ENCODE peak calls at places on chromosomes 2 and 18, in seven cellular contexts. E is CD4-positive, alpha-beta T cell; Z is neural crest cell; K is HFFc6; M is fibroblast of mammary gland; Q is GM13976; F is AG04449. D is an unnamed sample.

GRCh38 chr2:104858325-104858978 is 4.5 kb downstream of the POU3F3 start:
- DNase-seq in E (no peak), Z (no peak), K (no peak), M (no peak), Q (no peak), F (no peak), D (no peak)

GRCh38 chr2:1366546-1367134 is 46.6 kb upstream of the TPO start:
- DNase-seq in E (no peak), Z (no peak), K (no peak), M (no peak), Q (no peak), F (no peak), D (no peak)

GRCh38 chr2:147373800-147374409 is 470.9 kb upstream of the ACVR2A start:
- DNase-seq in E (no peak), Z (no peak), K (no peak), M (no peak), Q (no peak), F (no peak), D (no peak)

GRCh38 chr2:241741016-241741415 is 6.6 kb downstream of the D2HGDH start:
- DNase-seq in E (no peak), Z (no peak), K (no peak), M (no peak), Q (no peak), F (no peak), D (no peak)

GRCh38 chr18:12121175-12122095 is 27.8 kb downstream of the ANKRD62 start:
- DNase-seq in E (no peak), Z (peak), K (no peak), M (peak), Q (no peak), F (no peak), D (peak)

GRCh38 chr2:16138811-16139662 is 198.7 kb downstream of the MYCN start:
- DNase-seq in E (no peak), Z (no peak), K (no peak), M (no peak), Q (no peak), F (no peak), D (no peak)

GRCh38 chr2:102301867-102302362 is 9.4 kb upstream of the IL1RL1 start:
- DNase-seq in E (peak), Z (peak), K (no peak), M (peak), Q (peak), F (no peak), D (no peak)

GRCh38 chr18:27750014-27750413 is 426.9 kb downstream of the CDH2 start:
- DNase-seq in E (no peak), Z (peak), K (peak), M (peak), Q (peak), F (peak), D (peak)

GRCh38 chr2:20027715-20028434 is 15.4 kb upstream of the MATN3 start:
- DNase-seq in E (no peak), Z (no peak), K (no peak), M (no peak), Q (no peak), F (no peak), D (no peak)

GRCh38 chr2:205288681-205289080 is 393.6 kb upstream of the NRP2 start:
- DNase-seq in E (no peak), Z (no peak), K (no peak), M (no peak), Q (no peak), F (no peak), D (no peak)

GRCh38 chr2:121564905-121565304 is 34.2 kb downstream of the RNU4ATAC start:
- DNase-seq in E (no peak), Z (no peak), K (no peak), M (no peak), Q (no peak), F (no peak), D (no peak)

GRCh38 chr2:157874997-157875719 is 972 bp downstream of the ACVR1 start:
- DNase-seq in E (no peak), Z (no peak), K (peak), M (peak), Q (no peak), F (peak), D (peak)

GRCh38 chr18:25853716-25854465 is 236.5 kb downstream of the SS18 start:
- DNase-seq in E (no peak), Z (no peak), K (no peak), M (no peak), Q (no peak), F (no peak), D (no peak)

GRCh38 chr2:207223051-207223450 is 57.3 kb upstream of the KLF7 start:
- DNase-seq in E (no peak), Z (no peak), K (peak), M (peak), Q (peak), F (no peak), D (peak)

GRCh38 chr18:48649231-48649630 is 110.4 kb downstream of the CTIF start:
- DNase-seq in E (no peak), Z (no peak), K (no peak), M (no peak), Q (no peak), F (no peak), D (no peak)

GRCh38 chr2:31835450-31835849 is 175.4 kb downstream of the MEMO1 start:
- DNase-seq in E (no peak), Z (no peak), K (no peak), M (no peak), Q (no peak), F (no peak), D (no peak)

GRCh38 chr18:53790817-53791216 is 433.7 kb downstream of the MBD2 start:
- DNase-seq in E (no peak), Z (no peak), K (no peak), M (peak), Q (no peak), F (peak), D (no peak)

GRCh38 chr2:154455201-154455600 is 243.3 kb upstream of the KCNJ3 start:
- DNase-seq in E (no peak), Z (no peak), K (no peak), M (peak), Q (no peak), F (no peak), D (no peak)

GRCh38 chr2:154452471-154452870 is 246.0 kb upstream of the KCNJ3 start:
- DNase-seq in E (no peak), Z (no peak), K (no peak), M (no peak), Q (no peak), F (no peak), D (no peak)

GRCh38 chr2:154455871-154456270 is 242.6 kb upstream of the KCNJ3 start:
- DNase-seq in E (no peak), Z (no peak), K (no peak), M (peak), Q (no peak), F (no peak), D (no peak)

GRCh38 chr2:154449951-154450658 is 248.4 kb upstream of the KCNJ3 start:
- DNase-seq in E (no peak), Z (no peak), K (no peak), M (no peak), Q (no peak), F (no peak), D (no peak)

DNA sequence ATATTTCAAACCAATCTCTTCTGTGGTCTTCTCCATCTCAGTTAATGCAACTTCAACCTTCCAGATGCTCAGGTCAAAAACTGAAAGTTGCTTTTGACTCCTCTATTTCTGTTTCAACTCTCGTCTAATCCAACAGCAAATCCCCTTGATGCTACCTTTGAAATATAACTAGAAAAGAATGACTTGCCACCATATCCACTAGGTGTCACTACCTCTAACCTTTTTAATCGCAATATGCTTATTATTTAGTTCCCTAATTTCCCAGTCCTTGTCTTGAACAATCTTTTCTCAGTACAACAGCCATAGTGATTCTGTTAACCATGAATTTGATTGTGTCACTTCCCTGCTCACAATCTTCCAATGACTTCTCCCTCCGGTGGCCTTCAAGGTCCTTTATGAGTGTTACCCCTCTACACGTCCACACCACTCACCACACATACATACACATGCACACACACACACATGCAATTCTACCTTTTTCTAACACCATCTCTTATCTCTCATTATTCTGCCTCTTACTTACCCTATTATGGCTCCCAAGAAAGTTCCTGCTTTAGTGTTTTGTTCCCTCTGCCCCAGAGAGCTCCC is 245.5 kb upstream of the KCNJ3 start:
- DNase-seq in E (no peak), Z (no peak), K (no peak), M (peak), Q (peak), F (no peak), D (no peak)
- TF ChIP-seq CTCF in E (no peak), Z (peak), K (peak), M (peak), Q (peak), F (no peak), D (no peak)

GRCh38 chr18:292271-292670 is 24.4 kb upstream of the THOC1 start:
- DNase-seq in E (no peak), Z (no peak), K (no peak), M (peak), Q (no peak), F (no peak), D (no peak)
- TF ChIP-seq CTCF in E (no peak), Z (no peak), K (peak), M (peak), Q (no peak), F (peak), D (no peak)

GRCh38 chr2:232750135-232750671 is 26.2 kb downstream of the KCNJ13 start:
- DNase-seq in E (no peak), Z (no peak), K (no peak), M (no peak), Q (no peak), F (no peak), D (no peak)
- TF ChIP-seq CTCF in E (no peak), Z (no peak), K (no peak), M (no peak), Q (no peak), F (no peak), D (no peak)

DNA sequence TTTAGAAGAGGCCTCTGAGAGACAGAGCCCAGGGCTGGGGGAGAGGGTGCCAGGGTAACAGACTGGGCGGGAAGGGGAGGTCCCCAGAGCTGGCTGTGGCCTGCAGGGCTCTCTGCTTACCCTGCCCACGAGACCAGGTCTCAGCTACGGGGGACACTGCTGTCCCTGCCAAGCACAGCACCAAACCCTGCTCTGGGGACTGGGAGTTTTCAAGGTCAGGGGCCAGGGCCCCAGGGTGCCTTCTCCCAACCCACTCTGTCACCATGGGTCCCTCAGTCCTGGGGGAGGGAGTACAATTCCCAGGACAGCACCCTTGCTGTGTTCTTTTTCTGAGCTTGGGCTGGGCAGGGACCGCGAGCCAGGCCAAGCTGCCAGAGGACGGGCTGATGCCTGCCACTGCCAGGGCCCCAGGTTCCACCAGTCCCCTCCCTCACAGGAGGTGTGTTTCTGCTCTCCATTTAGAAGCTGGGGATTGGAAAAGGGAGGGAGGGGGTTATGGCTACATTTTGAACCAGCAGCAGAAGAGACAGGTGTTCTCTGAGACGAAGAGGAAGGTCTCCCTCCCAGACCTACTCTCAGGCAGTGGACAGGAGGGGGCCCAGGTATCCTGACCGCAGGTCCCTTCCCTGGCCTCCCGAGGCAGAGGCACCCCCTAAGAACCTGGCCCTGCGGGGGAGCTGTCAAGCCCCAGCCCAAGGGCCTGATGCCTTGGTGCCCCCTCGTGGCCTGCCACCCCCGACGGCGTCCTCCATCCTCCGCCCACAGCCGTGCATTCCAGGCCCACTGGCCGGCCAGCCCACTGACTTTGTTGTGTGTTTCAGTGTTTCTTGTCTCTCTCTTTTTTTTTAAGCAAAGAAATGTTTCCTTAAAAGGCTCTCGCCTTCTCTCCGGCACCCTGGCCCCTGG is 80.4 kb downstream of the TNS1 start:
- DNase-seq in E (no peak), Z (no peak), K (no peak), M (no peak), Q (no peak), F (no peak), D (no peak)
- TF ChIP-seq CTCF in E (no peak), Z (peak), K (peak), M (no peak), Q (no peak), F (peak), D (no peak)

DNA sequence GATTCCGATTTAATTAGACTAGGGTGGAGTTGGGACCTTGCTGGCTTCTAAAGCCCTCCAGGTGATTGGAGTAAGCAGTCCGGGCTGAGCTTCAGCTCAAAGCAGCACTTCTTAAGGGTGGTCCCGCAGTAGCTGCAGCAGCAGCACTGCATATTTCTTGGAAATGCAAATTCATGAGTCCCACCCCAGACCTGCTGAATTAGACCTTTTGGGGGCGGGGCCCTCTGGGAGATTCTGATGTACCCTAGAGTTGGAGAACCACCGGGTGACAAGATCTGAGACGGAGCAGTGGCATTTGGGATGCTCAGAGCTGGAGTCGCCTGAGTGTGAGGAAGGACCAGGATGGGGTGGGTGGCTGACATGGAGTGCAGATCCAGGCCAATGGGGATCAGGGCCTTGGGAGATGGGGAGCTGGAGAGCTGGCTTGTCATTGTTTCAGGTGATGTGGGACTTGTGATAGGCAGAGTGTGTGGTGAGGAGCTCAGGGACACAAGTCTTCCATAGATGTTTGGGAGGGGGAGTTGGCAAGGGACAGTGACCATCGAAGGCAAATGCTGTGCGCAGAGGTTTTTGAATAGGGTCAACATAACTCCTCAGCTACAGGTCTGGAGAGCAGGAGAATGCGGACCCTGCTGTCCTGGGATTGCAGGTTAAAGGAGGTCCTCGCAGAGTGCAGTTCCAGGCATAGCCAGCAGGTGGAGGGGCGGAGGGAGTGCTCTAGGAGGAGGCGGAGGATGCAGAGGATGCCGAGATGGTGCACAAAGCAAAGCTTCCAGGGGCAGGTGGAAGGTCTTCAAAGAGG is 130.9 kb upstream of the RAB12 start:
- DNase-seq in E (peak), Z (peak), K (peak), M (peak), Q (peak), F (no peak), D (peak)
- TF ChIP-seq CTCF in E (peak), Z (peak), K (peak), M (peak), Q (peak), F (peak), D (peak)

GRCh38 chr2:22999951-23000350 is 385.0 kb upstream of the KLHL29 start:
- DNase-seq in E (no peak), Z (no peak), K (no peak), M (peak), Q (no peak), F (no peak), D (no peak)

GRCh38 chr2:22998368-22998767 is 386.6 kb upstream of the KLHL29 start:
- DNase-seq in E (no peak), Z (no peak), K (no peak), M (peak), Q (no peak), F (no peak), D (no peak)

GRCh38 chr2:23007836-23008235 is 377.1 kb upstream of the KLHL29 start:
- DNase-seq in E (no peak), Z (no peak), K (no peak), M (no peak), Q (no peak), F (no peak), D (no peak)

GRCh38 chr2:23005469-23005868 is 379.5 kb upstream of the KLHL29 start:
- DNase-seq in E (no peak), Z (no peak), K (no peak), M (no peak), Q (no peak), F (no peak), D (no peak)

GRCh38 chr2:23002234-23002633 is 382.7 kb upstream of the KLHL29 start:
- DNase-seq in E (no peak), Z (no peak), K (no peak), M (no peak), Q (no peak), F (no peak), D (no peak)
- TF ChIP-seq CTCF in E (no peak), Z (peak), K (no peak), M (no peak), Q (no peak), F (no peak), D (peak)

GRCh38 chr18:80246656-80247402 is 485 bp downstream of the PARD6G start:
- DNase-seq in E (no peak), Z (peak), K (no peak), M (no peak), Q (peak), F (no peak), D (peak)

GRCh38 chr18:80249217-80250093 is 2.1 kb upstream of the PARD6G start:
- DNase-seq in E (no peak), Z (no peak), K (no peak), M (peak), Q (no peak), F (no peak), D (no peak)

GRCh38 chr18:80245781-80246655 is 1.3 kb downstream of the PARD6G start:
- DNase-seq in E (no peak), Z (peak), K (no peak), M (no peak), Q (no peak), F (no peak), D (peak)

GRCh38 chr18:80244956-80245730 is 2.2 kb downstream of the PARD6G start:
- DNase-seq in E (no peak), Z (no peak), K (no peak), M (no peak), Q (no peak), F (no peak), D (no peak)

GRCh38 chr18:80247403-80247916 is at the start of gene PARD6G:
- DNase-seq in E (peak), Z (peak), K (peak), M (peak), Q (peak), F (no peak), D (peak)
- TF ChIP-seq CTCF in E (no peak), Z (no peak), K (no peak), M (no peak), Q (no peak), F (peak), D (no peak)

GRCh38 chr2:126749537-126749936 is 93.6 kb downstream of the GYPC start:
- DNase-seq in E (no peak), Z (no peak), K (no peak), M (peak), Q (no peak), F (no peak), D (no peak)
- TF ChIP-seq CTCF in E (peak), Z (no peak), K (peak), M (peak), Q (peak), F (peak), D (no peak)

GRCh38 chr2:117917223-117917917 is 96.5 kb downstream of the CCDC93 start:
- DNase-seq in E (no peak), Z (no peak), K (peak), M (peak), Q (no peak), F (no peak), D (no peak)
- TF ChIP-seq CTCF in E (no peak), Z (peak), K (peak), M (peak), Q (no peak), F (peak), D (no peak)